ENCODE peak calls at places on chromosomes 11 and 22, in ten cellular contexts. One of them, this sample, is unnamed.

GRCh38 chr22:37208401-37209139 is 3.7 kb downstream of the SSTR3 start:
- DNase-seq in amygdala: no peak
- DNase-seq in activated CD8-positive, alpha-beta memory T cell treated with anti-CD3 and anti-CD28 coated beads for 48 hours: no peak
- DNase-seq in tibial nerve: no peak
- DNase-seq in progenitor cell of endocrine pancreas: no peak
- DNase-seq in neural crest cell: no peak
- DNase-seq in brain microvascular endothelial cell: no peak
- DNase-seq in occipital lobe: no peak
- DNase-seq in non-pigmented ciliary epithelial cell: no peak
- DNase-seq in islet precursor cell: no peak
- DNase-seq in this sample: no peak

GRCh38 chr11:35159111-35159510 is 20.1 kb downstream of the CD44 start:
- DNase-seq in amygdala: no peak
- DNase-seq in activated CD8-positive, alpha-beta memory T cell treated with anti-CD3 and anti-CD28 coated beads for 48 hours: no peak
- DNase-seq in tibial nerve: no peak
- DNase-seq in progenitor cell of endocrine pancreas: no peak
- DNase-seq in neural crest cell: no peak
- DNase-seq in brain microvascular endothelial cell: no peak
- DNase-seq in occipital lobe: no peak
- DNase-seq in non-pigmented ciliary epithelial cell: no peak
- DNase-seq in islet precursor cell: no peak
- DNase-seq in this sample: no peak

GRCh38 chr11:129315781-129316579 is 59.7 kb upstream of the BARX2 start:
- DNase-seq in amygdala: no peak
- DNase-seq in activated CD8-positive, alpha-beta memory T cell treated with anti-CD3 and anti-CD28 coated beads for 48 hours: no peak
- DNase-seq in tibial nerve: no peak
- DNase-seq in progenitor cell of endocrine pancreas: no peak
- DNase-seq in neural crest cell: no peak
- DNase-seq in brain microvascular endothelial cell: no peak
- DNase-seq in occipital lobe: no peak
- DNase-seq in non-pigmented ciliary epithelial cell: no peak
- DNase-seq in islet precursor cell: peak; percentile 98
- DNase-seq in this sample: no peak

GRCh38 chr11:119363874-119364590 is 17.5 kb downstream of the USP2 start:
- DNase-seq in amygdala: no peak
- DNase-seq in activated CD8-positive, alpha-beta memory T cell treated with anti-CD3 and anti-CD28 coated beads for 48 hours: no peak
- DNase-seq in tibial nerve: no peak
- DNase-seq in progenitor cell of endocrine pancreas: no peak
- DNase-seq in neural crest cell: peak; percentile 51
- DNase-seq in brain microvascular endothelial cell: no peak
- DNase-seq in occipital lobe: peak; percentile 61
- DNase-seq in non-pigmented ciliary epithelial cell: no peak
- DNase-seq in islet precursor cell: peak; percentile 67
- DNase-seq in this sample: peak; percentile 72

GRCh38 chr11:68454767-68455166 is 5.8 kb upstream of the PPP6R3 start:
- DNase-seq in amygdala: no peak
- DNase-seq in activated CD8-positive, alpha-beta memory T cell treated with anti-CD3 and anti-CD28 coated beads for 48 hours: no peak
- DNase-seq in tibial nerve: no peak
- DNase-seq in progenitor cell of endocrine pancreas: no peak
- DNase-seq in neural crest cell: no peak
- DNase-seq in brain microvascular endothelial cell: no peak
- DNase-seq in occipital lobe: no peak
- DNase-seq in non-pigmented ciliary epithelial cell: no peak
- DNase-seq in islet precursor cell: no peak
- DNase-seq in this sample: no peak

GRCh38 chr11:8566613-8567210 is 27.3 kb downstream of the STK33 start:
- DNase-seq in amygdala: no peak
- DNase-seq in activated CD8-positive, alpha-beta memory T cell treated with anti-CD3 and anti-CD28 coated beads for 48 hours: no peak
- DNase-seq in tibial nerve: no peak
- DNase-seq in progenitor cell of endocrine pancreas: no peak
- DNase-seq in neural crest cell: no peak
- DNase-seq in brain microvascular endothelial cell: peak; percentile 7
- DNase-seq in occipital lobe: no peak
- DNase-seq in non-pigmented ciliary epithelial cell: no peak
- DNase-seq in islet precursor cell: no peak
- DNase-seq in this sample: no peak

GRCh38 chr11:88280673-88281316 is 56.7 kb downstream of the CTSC start:
- DNase-seq in amygdala: no peak
- DNase-seq in activated CD8-positive, alpha-beta memory T cell treated with anti-CD3 and anti-CD28 coated beads for 48 hours: no peak
- DNase-seq in tibial nerve: no peak
- DNase-seq in progenitor cell of endocrine pancreas: no peak
- DNase-seq in neural crest cell: no peak
- DNase-seq in brain microvascular endothelial cell: no peak
- DNase-seq in occipital lobe: no peak
- DNase-seq in non-pigmented ciliary epithelial cell: no peak
- DNase-seq in islet precursor cell: no peak
- DNase-seq in this sample: no peak

GRCh38 chr11:10323793-10324170 is 18.9 kb downstream of the ADM start:
- DNase-seq in amygdala: no peak
- DNase-seq in activated CD8-positive, alpha-beta memory T cell treated with anti-CD3 and anti-CD28 coated beads for 48 hours: no peak
- DNase-seq in tibial nerve: no peak
- DNase-seq in progenitor cell of endocrine pancreas: no peak
- DNase-seq in neural crest cell: no peak
- DNase-seq in brain microvascular endothelial cell: peak; percentile 41
- DNase-seq in occipital lobe: no peak
- DNase-seq in non-pigmented ciliary epithelial cell: no peak
- DNase-seq in islet precursor cell: no peak
- DNase-seq in this sample: no peak

GRCh38 chr11:134120921-134121526 is 52.2 kb downstream of the JAM3 start:
- DNase-seq in amygdala: no peak
- DNase-seq in activated CD8-positive, alpha-beta memory T cell treated with anti-CD3 and anti-CD28 coated beads for 48 hours: no peak
- DNase-seq in tibial nerve: no peak
- DNase-seq in progenitor cell of endocrine pancreas: no peak
- DNase-seq in neural crest cell: no peak
- DNase-seq in brain microvascular endothelial cell: peak; percentile 27
- DNase-seq in occipital lobe: peak; percentile 38
- DNase-seq in non-pigmented ciliary epithelial cell: no peak
- DNase-seq in islet precursor cell: peak; percentile 70
- DNase-seq in this sample: no peak

GRCh38 chr22:43050995-43051394 is 36.0 kb upstream of the PACSIN2 start:
- DNase-seq in amygdala: no peak
- DNase-seq in activated CD8-positive, alpha-beta memory T cell treated with anti-CD3 and anti-CD28 coated beads for 48 hours: no peak
- DNase-seq in tibial nerve: no peak
- DNase-seq in progenitor cell of endocrine pancreas: no peak
- DNase-seq in neural crest cell: no peak
- DNase-seq in brain microvascular endothelial cell: no peak
- DNase-seq in occipital lobe: no peak
- DNase-seq in non-pigmented ciliary epithelial cell: no peak
- DNase-seq in islet precursor cell: peak; percentile 71
- DNase-seq in this sample: no peak

GRCh38 chr11:62804310-62805043 is 763 bp downstream of the NXF1 start:
- DNase-seq in amygdala: no peak
- DNase-seq in activated CD8-positive, alpha-beta memory T cell treated with anti-CD3 and anti-CD28 coated beads for 48 hours: no peak
- DNase-seq in tibial nerve: no peak
- DNase-seq in progenitor cell of endocrine pancreas: no peak
- DNase-seq in neural crest cell: no peak
- DNase-seq in brain microvascular endothelial cell: peak; percentile 29
- DNase-seq in occipital lobe: no peak
- DNase-seq in non-pigmented ciliary epithelial cell: no peak
- DNase-seq in islet precursor cell: no peak
- DNase-seq in this sample: no peak

GRCh38 chr11:94486068-94486467 is 7.6 kb downstream of the MRE11 start:
- DNase-seq in amygdala: no peak
- DNase-seq in activated CD8-positive, alpha-beta memory T cell treated with anti-CD3 and anti-CD28 coated beads for 48 hours: no peak
- DNase-seq in tibial nerve: no peak
- DNase-seq in progenitor cell of endocrine pancreas: no peak
- DNase-seq in neural crest cell: no peak
- DNase-seq in brain microvascular endothelial cell: no peak
- DNase-seq in occipital lobe: no peak
- DNase-seq in non-pigmented ciliary epithelial cell: no peak
- DNase-seq in islet precursor cell: no peak
- DNase-seq in this sample: no peak

GRCh38 chr22:17370036-17370765 is 941 bp downstream of the CECR2 start:
- DNase-seq in amygdala: no peak
- DNase-seq in activated CD8-positive, alpha-beta memory T cell treated with anti-CD3 and anti-CD28 coated beads for 48 hours: no peak
- DNase-seq in tibial nerve: no peak
- DNase-seq in progenitor cell of endocrine pancreas: peak; percentile 24
- DNase-seq in neural crest cell: peak; percentile 41
- DNase-seq in brain microvascular endothelial cell: no peak
- DNase-seq in occipital lobe: no peak
- DNase-seq in non-pigmented ciliary epithelial cell: no peak
- DNase-seq in islet precursor cell: peak; percentile 58
- DNase-seq in this sample: peak; percentile 39

GRCh38 chr22:46673205-46673604 is 53.0 kb downstream of the GRAMD4 start:
- DNase-seq in amygdala: no peak
- DNase-seq in activated CD8-positive, alpha-beta memory T cell treated with anti-CD3 and anti-CD28 coated beads for 48 hours: no peak
- DNase-seq in tibial nerve: no peak
- DNase-seq in progenitor cell of endocrine pancreas: no peak
- DNase-seq in neural crest cell: no peak
- DNase-seq in brain microvascular endothelial cell: no peak
- DNase-seq in occipital lobe: no peak
- DNase-seq in non-pigmented ciliary epithelial cell: no peak
- DNase-seq in islet precursor cell: no peak
- DNase-seq in this sample: no peak

GRCh38 chr11:46912526-46913150 is 5.7 kb downstream of the LRP4 start:
- DNase-seq in amygdala: no peak
- DNase-seq in activated CD8-positive, alpha-beta memory T cell treated with anti-CD3 and anti-CD28 coated beads for 48 hours: no peak
- DNase-seq in tibial nerve: no peak
- DNase-seq in progenitor cell of endocrine pancreas: no peak
- DNase-seq in neural crest cell: peak; percentile 36
- DNase-seq in brain microvascular endothelial cell: no peak
- DNase-seq in occipital lobe: no peak
- DNase-seq in non-pigmented ciliary epithelial cell: no peak
- DNase-seq in islet precursor cell: peak; percentile 91
- DNase-seq in this sample: no peak

GRCh38 chr11:1546536-1547466 is 25.3 kb downstream of the DUSP8 start:
- DNase-seq in amygdala: no peak
- DNase-seq in activated CD8-positive, alpha-beta memory T cell treated with anti-CD3 and anti-CD28 coated beads for 48 hours: peak; percentile 17
- DNase-seq in tibial nerve: no peak
- DNase-seq in progenitor cell of endocrine pancreas: peak; percentile 41
- DNase-seq in neural crest cell: peak; percentile 46
- DNase-seq in brain microvascular endothelial cell: no peak
- DNase-seq in occipital lobe: no peak
- DNase-seq in non-pigmented ciliary epithelial cell: no peak
- DNase-seq in islet precursor cell: no peak
- DNase-seq in this sample: peak; percentile 44

GRCh38 chr11:94417386-94417987 is 16.3 kb upstream of the GPR83 start:
- DNase-seq in amygdala: no peak
- DNase-seq in activated CD8-positive, alpha-beta memory T cell treated with anti-CD3 and anti-CD28 coated beads for 48 hours: no peak
- DNase-seq in tibial nerve: no peak
- DNase-seq in progenitor cell of endocrine pancreas: no peak
- DNase-seq in neural crest cell: no peak
- DNase-seq in brain microvascular endothelial cell: peak; percentile 24
- DNase-seq in occipital lobe: no peak
- DNase-seq in non-pigmented ciliary epithelial cell: no peak
- DNase-seq in islet precursor cell: no peak
- DNase-seq in this sample: no peak

GRCh38 chr22:36339171-36340065 is 48.3 kb downstream of the MYH9 start:
- DNase-seq in amygdala: no peak
- DNase-seq in activated CD8-positive, alpha-beta memory T cell treated with anti-CD3 and anti-CD28 coated beads for 48 hours: no peak
- DNase-seq in tibial nerve: no peak
- DNase-seq in progenitor cell of endocrine pancreas: no peak
- DNase-seq in neural crest cell: no peak
- DNase-seq in brain microvascular endothelial cell: peak; percentile 66
- DNase-seq in occipital lobe: no peak
- DNase-seq in non-pigmented ciliary epithelial cell: no peak
- DNase-seq in islet precursor cell: no peak
- DNase-seq in this sample: peak; percentile 25

GRCh38 chr11:74534216-74534615 is 40.7 kb upstream of the LIPT2 start:
- DNase-seq in amygdala: no peak
- DNase-seq in activated CD8-positive, alpha-beta memory T cell treated with anti-CD3 and anti-CD28 coated beads for 48 hours: no peak
- DNase-seq in tibial nerve: no peak
- DNase-seq in progenitor cell of endocrine pancreas: no peak
- DNase-seq in neural crest cell: no peak
- DNase-seq in brain microvascular endothelial cell: no peak
- DNase-seq in occipital lobe: no peak
- DNase-seq in non-pigmented ciliary epithelial cell: no peak
- DNase-seq in islet precursor cell: no peak
- DNase-seq in this sample: no peak

GRCh38 chr11:69431893-69432738 is 49.3 kb upstream of the LINC01488 start:
- DNase-seq in amygdala: no peak
- DNase-seq in activated CD8-positive, alpha-beta memory T cell treated with anti-CD3 and anti-CD28 coated beads for 48 hours: no peak
- DNase-seq in tibial nerve: no peak
- DNase-seq in progenitor cell of endocrine pancreas: no peak
- DNase-seq in neural crest cell: no peak
- DNase-seq in brain microvascular endothelial cell: no peak
- DNase-seq in occipital lobe: no peak
- DNase-seq in non-pigmented ciliary epithelial cell: no peak
- DNase-seq in islet precursor cell: no peak
- DNase-seq in this sample: no peak

GRCh38 chr11:36365937-36366336 is 69.8 kb downstream of the PRR5L start:
- DNase-seq in amygdala: no peak
- DNase-seq in activated CD8-positive, alpha-beta memory T cell treated with anti-CD3 and anti-CD28 coated beads for 48 hours: no peak
- DNase-seq in tibial nerve: no peak
- DNase-seq in progenitor cell of endocrine pancreas: no peak
- DNase-seq in neural crest cell: no peak
- DNase-seq in brain microvascular endothelial cell: no peak
- DNase-seq in occipital lobe: no peak
- DNase-seq in non-pigmented ciliary epithelial cell: no peak
- DNase-seq in islet precursor cell: no peak
- DNase-seq in this sample: no peak